ENCODE peak calls at places on chromosomes 5 and 9, in four cellular contexts. X, R, V and P are unnamed samples.

GRCh38 chr5:125058185-125058826 is 311.9 kb upstream of the ZNF608 start:
- DNase-seq in X (peak; percentile 24), R (peak; percentile 17), V (peak; percentile 57), P (peak; percentile 65)

GRCh38 chr5:66122379-66123034 is 21.6 kb upstream of the SREK1 start:
- DNase-seq in X (peak; percentile 54), R (no peak), V (no peak), P (peak; percentile 7)

GRCh38 chr5:177195307-177195952 is 61.9 kb downstream of the NSD1 start:
- DNase-seq in X (no peak), R (no peak), V (peak; percentile 6), P (peak; percentile 2)

GRCh38 chr5:107840592-107840991 is 169.9 kb upstream of the EFNA5 start:
- DNase-seq in X (no peak), R (no peak), V (no peak), P (no peak)

GRCh38 chr5:157972579-157972978 is 113.6 kb upstream of the CLINT1 start:
- DNase-seq in X (no peak), R (no peak), V (no peak), P (no peak)

GRCh38 chr5:10858307-10858706 is 97.3 kb upstream of the DAP start:
- DNase-seq in X (no peak), R (no peak), V (no peak), P (no peak)

GRCh38 chr9:677461-678097 is 163.9 kb upstream of the DMRT1 start:
- DNase-seq in X (peak; percentile 75), R (no peak), V (no peak), P (no peak)

GRCh38 chr5:59099270-59099994 is 516.6 kb downstream of the RAB3C start:
- DNase-seq in X (peak; percentile 86), R (peak; percentile 43), V (peak; percentile 55), P (peak; percentile 91)

GRCh38 chr9:136185066-136185465 is 19.9 kb downstream of the LHX3 start:
- DNase-seq in X (no peak), R (no peak), V (no peak), P (no peak)

GRCh38 chr9:80691229-80691628 is 998.1 kb downstream of the TLE1 start:
- DNase-seq in X (no peak), R (no peak), V (peak; percentile 14), P (no peak)

GRCh38 chr5:14726066-14726838 is 61.7 kb downstream of the OTULIN start:
- DNase-seq in X (peak; percentile 51), R (peak; percentile 20), V (peak; percentile 52), P (no peak)

GRCh38 chr9:121772600-121773285 is 121.3 kb downstream of the DAB2IP start:
- DNase-seq in X (no peak), R (no peak), V (no peak), P (no peak)

GRCh38 chr5:431711-432050 is 11.3 kb upstream of the EXOC3 start:
- DNase-seq in X (no peak), R (no peak), V (no peak), P (no peak)

GRCh38 chr9:119368681-119369581 is at the start of gene BRINP1:
- DNase-seq in X (peak; percentile 82), R (peak; percentile 69), V (peak; percentile 14), P (no peak)

GRCh38 chr9:37031902-37032301 is 2.2 kb downstream of the PAX5 start:
- DNase-seq in X (no peak), R (no peak), V (no peak), P (no peak)

GRCh38 chr9:37032713-37033112 is 1.4 kb downstream of the PAX5 start:
- DNase-seq in X (no peak), R (no peak), V (no peak), P (no peak)

GRCh38 chr9:37033753-37034319 is at the start of gene PAX5:
- DNase-seq in X (peak; percentile 23), R (no peak), V (no peak), P (no peak)

GRCh38 chr9:37034320-37034937 is 361 bp upstream of the PAX5 start:
- DNase-seq in X (peak; percentile 38), R (peak; percentile 48), V (no peak), P (no peak)

DNA sequence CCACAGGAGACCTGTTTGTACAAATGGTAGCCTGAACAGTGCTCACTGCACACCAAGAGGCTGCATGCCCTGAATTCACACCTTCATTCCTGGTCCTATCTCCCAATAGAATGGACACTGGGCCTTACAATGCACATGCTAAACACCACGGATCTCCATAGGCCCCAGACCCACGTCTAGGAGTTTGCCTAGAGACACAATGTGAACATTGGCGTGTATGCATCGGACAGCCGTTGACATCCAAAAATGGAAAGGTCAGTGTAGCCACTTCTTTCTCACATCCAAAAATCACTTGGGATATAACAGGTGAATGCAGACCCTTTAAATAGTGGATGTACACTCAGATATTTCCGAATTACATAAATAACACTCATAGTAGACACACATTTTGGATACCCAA is 927 bp downstream of the PAX5 start:
- DNase-seq in X (no peak), R (no peak), V (no peak), P (no peak)
- H3K4me3 ChIP-seq in X (no peak overlapping the region), R (no peak overlapping the region), V (no peak overlapping the region), P (no peak overlapping the region)

GRCh38 chr5:2818936-2819335 is 67.5 kb upstream of the IRX2 start:
- DNase-seq in X (no peak), R (no peak), V (no peak), P (no peak)

GRCh38 chr5:2813678-2814077 is 62.2 kb upstream of the IRX2 start:
- DNase-seq in X (no peak), R (no peak), V (no peak), P (no peak)

DNA sequence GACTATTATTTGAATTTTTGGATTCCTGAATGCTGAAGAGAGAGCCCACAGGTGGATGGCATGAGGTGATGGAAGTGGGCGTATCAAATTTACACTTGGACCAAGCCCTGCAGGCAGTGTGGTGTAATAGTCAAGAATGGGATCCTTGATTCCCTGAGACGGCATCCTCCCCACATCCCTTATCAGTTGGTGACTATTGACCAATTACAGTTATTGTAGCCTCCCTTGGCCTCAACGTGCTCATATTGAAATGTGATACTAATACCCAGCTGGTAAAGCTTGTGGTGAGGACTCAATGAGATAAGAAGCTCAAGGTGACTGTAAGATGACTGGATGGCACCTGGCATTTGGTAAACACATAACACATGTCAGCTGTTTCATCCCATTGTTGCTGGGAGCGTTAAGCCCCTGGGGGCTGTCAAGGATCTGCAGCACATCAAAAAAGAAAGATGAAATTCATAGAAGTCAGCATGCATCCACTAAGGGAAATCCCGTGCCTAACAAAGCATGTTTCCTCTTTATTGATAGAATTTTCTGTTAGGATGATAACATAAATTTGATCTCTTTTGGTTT is 65.6 kb upstream of the IRX2 start:
- DNase-seq in X (no peak), R (no peak), V (no peak), P (no peak)
- H3K4me3 ChIP-seq in X (no peak overlapping the region), R (no peak overlapping the region), V (no peak overlapping the region), P (no peak overlapping the region)

DNA sequence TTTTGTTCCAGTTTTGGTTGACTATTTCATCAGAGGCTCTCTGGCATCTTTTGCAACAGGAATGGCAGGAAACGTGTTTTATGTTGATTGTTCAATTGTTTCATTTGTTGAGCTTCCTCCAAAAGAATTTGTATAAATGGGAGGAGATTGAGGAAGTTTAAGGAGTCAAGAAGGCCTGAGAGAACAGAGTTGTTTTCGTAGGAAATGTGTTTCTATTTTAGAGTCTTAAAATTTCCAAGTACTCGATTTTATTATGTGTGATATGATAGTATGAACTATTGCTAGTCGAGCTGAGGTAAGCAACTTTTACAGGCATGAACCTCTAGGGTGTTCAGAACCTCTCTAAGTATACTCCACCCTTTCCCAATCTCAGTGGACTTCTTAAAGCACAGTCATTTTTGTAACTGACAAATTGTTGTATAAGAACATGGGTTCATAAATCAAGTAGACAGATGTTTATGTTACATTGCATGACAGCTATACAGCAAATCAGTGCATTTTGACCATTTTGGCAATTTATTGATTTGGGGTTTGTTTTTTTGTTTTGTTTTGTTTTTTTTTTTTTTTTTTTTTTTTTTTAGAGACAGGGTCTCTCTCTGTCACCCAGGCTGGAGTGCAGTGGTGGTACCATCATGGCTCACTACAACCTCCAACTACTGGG is 47.4 kb downstream of the POLK start:
- DNase-seq in X (peak; percentile 52), R (no peak), V (peak; percentile 66), P (no peak)
- H3K4me3 ChIP-seq in X (no peak overlapping the region), R (no peak overlapping the region), V (no peak overlapping the region), P (no peak overlapping the region)

DNA sequence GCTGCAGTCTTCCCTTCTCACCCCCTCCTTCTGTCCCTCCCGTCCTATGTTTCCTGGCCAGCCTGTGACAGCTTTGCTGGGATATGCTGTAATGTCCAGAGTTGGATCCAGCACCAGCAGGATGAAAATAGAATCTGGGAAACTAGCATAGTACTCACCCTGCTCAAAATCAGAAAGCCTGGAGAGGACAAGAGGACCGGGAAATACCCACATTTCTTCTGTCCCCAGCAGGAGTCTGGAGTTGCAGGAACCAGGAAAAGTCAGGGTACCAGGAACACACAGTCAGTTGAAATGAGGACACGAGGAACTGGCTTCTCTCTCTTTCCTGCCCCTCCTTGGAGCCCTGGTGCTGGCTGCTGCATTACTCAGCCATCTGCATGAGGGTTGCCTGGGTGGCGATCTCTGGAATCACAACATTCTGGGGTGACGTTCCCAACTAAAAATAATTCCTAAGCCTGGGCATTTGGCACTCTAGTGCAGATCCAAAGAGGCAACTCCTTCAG is 59.6 kb upstream of the NFIL3 start:
- DNase-seq in X (peak; percentile 93), R (no peak), V (peak; percentile 69), P (no peak)
- H3K4me3 ChIP-seq in X (peak overlapping the region; percentile 34), R (no peak overlapping the region), V (no peak overlapping the region), P (no peak overlapping the region)